ENCODE peak calls at places on chromosomes 6 and 20, in seven cellular contexts. One of them, this sample, is unnamed.
A peak's percentile ranks its signal among the peaks of the same experiment; 100 is the strongest.

GRCh38 chr20:44770480-44771171 is 25.0 kb downstream of the KCNK15 start:
- DNase-seq in renal cortical epithelial cell: no peak
- DNase-seq in NCI-H226: no peak
- DNase-seq in effector memory CD8-positive, alpha-beta T cell: no peak
- DNase-seq in GM23248: no peak
- DNase-seq in foreskin fibroblast: peak; percentile 6
- DNase-seq in NCI-H1417: no peak
- DNase-seq in this sample: no peak

GRCh38 chr6:159036673-159037072 is 8.1 kb downstream of the TAGAP start:
- DNase-seq in renal cortical epithelial cell: no peak
- DNase-seq in NCI-H226: no peak
- DNase-seq in effector memory CD8-positive, alpha-beta T cell: peak; percentile 31
- DNase-seq in GM23248: no peak
- DNase-seq in foreskin fibroblast: no peak
- DNase-seq in NCI-H1417: no peak
- DNase-seq in this sample: no peak

GRCh38 chr6:168152306-168152963 is 73.4 kb upstream of the FRMD1 start:
- DNase-seq in renal cortical epithelial cell: no peak
- DNase-seq in NCI-H226: no peak
- DNase-seq in effector memory CD8-positive, alpha-beta T cell: no peak
- DNase-seq in GM23248: no peak
- DNase-seq in foreskin fibroblast: no peak
- DNase-seq in NCI-H1417: no peak
- DNase-seq in this sample: no peak

GRCh38 chr20:44581515-44581914 is 864 bp upstream of the PKIG start:
- DNase-seq in renal cortical epithelial cell: no peak
- DNase-seq in NCI-H226: no peak
- DNase-seq in effector memory CD8-positive, alpha-beta T cell: no peak
- DNase-seq in GM23248: no peak
- DNase-seq in foreskin fibroblast: no peak
- DNase-seq in NCI-H1417: no peak
- DNase-seq in this sample: no peak

GRCh38 chr20:42873259-42873658 is 316.4 kb downstream of the PTPRT start:
- DNase-seq in renal cortical epithelial cell: no peak
- DNase-seq in NCI-H226: no peak
- DNase-seq in effector memory CD8-positive, alpha-beta T cell: no peak
- DNase-seq in GM23248: no peak
- DNase-seq in foreskin fibroblast: no peak
- DNase-seq in NCI-H1417: no peak
- DNase-seq in this sample: no peak

GRCh38 chr6:16273266-16273665 is 34.9 kb downstream of the GMPR start:
- DNase-seq in renal cortical epithelial cell: no peak
- DNase-seq in NCI-H226: peak; percentile 4
- DNase-seq in effector memory CD8-positive, alpha-beta T cell: no peak
- DNase-seq in GM23248: peak; percentile 28
- DNase-seq in foreskin fibroblast: peak; percentile 51
- DNase-seq in NCI-H1417: no peak
- DNase-seq in this sample: no peak

GRCh38 chr6:6885521-6886088 is 222.2 kb upstream of the RREB1 start:
- DNase-seq in renal cortical epithelial cell: no peak
- DNase-seq in NCI-H226: no peak
- DNase-seq in effector memory CD8-positive, alpha-beta T cell: no peak
- DNase-seq in GM23248: no peak
- DNase-seq in foreskin fibroblast: no peak
- DNase-seq in NCI-H1417: no peak
- DNase-seq in this sample: no peak

GRCh38 chr6:155188707-155189496 is 74.9 kb upstream of the CLDN20 start:
- DNase-seq in renal cortical epithelial cell: peak; percentile 86
- DNase-seq in NCI-H226: peak; percentile 63
- DNase-seq in effector memory CD8-positive, alpha-beta T cell: no peak
- DNase-seq in GM23248: peak; percentile 98
- DNase-seq in foreskin fibroblast: peak; percentile 94
- DNase-seq in NCI-H1417: peak; percentile 30
- DNase-seq in this sample: no peak

GRCh38 chr20:59334616-59335300 is 34.3 kb downstream of the EDN3 start:
- DNase-seq in renal cortical epithelial cell: no peak
- DNase-seq in NCI-H226: no peak
- DNase-seq in effector memory CD8-positive, alpha-beta T cell: no peak
- DNase-seq in GM23248: no peak
- DNase-seq in foreskin fibroblast: no peak
- DNase-seq in NCI-H1417: peak; percentile 23
- DNase-seq in this sample: no peak

GRCh38 chr20:31675828-31676533 is 38.3 kb downstream of the COX4I2 start:
- DNase-seq in renal cortical epithelial cell: no peak
- DNase-seq in NCI-H226: peak; percentile 85
- DNase-seq in effector memory CD8-positive, alpha-beta T cell: peak; percentile 45
- DNase-seq in GM23248: peak; percentile 20
- DNase-seq in foreskin fibroblast: peak; percentile 66
- DNase-seq in NCI-H1417: no peak
- DNase-seq in this sample: no peak

GRCh38 chr20:33874129-33874528 is 63.0 kb downstream of the CHMP4B start:
- DNase-seq in renal cortical epithelial cell: no peak
- DNase-seq in NCI-H226: no peak
- DNase-seq in effector memory CD8-positive, alpha-beta T cell: no peak
- DNase-seq in GM23248: no peak
- DNase-seq in foreskin fibroblast: no peak
- DNase-seq in NCI-H1417: no peak
- DNase-seq in this sample: no peak

GRCh38 chr6:93123585-93123984 is 295.8 kb downstream of the EPHA7 start:
- DNase-seq in renal cortical epithelial cell: no peak
- DNase-seq in NCI-H226: no peak
- DNase-seq in effector memory CD8-positive, alpha-beta T cell: no peak
- DNase-seq in GM23248: no peak
- DNase-seq in foreskin fibroblast: no peak
- DNase-seq in NCI-H1417: no peak
- DNase-seq in this sample: no peak

GRCh38 chr6:138162104-138162946 is 586 bp downstream of the ARFGEF3 start:
- DNase-seq in renal cortical epithelial cell: peak; percentile 15
- DNase-seq in NCI-H226: no peak
- DNase-seq in effector memory CD8-positive, alpha-beta T cell: no peak
- DNase-seq in GM23248: peak; percentile 43
- DNase-seq in foreskin fibroblast: peak; percentile 57
- DNase-seq in NCI-H1417: peak; percentile 87
- DNase-seq in this sample: peak; percentile 14

GRCh38 chr20:2800590-2801458 is at the start of gene CPXM1:
- DNase-seq in renal cortical epithelial cell: peak; percentile 16
- DNase-seq in NCI-H226: no peak
- DNase-seq in effector memory CD8-positive, alpha-beta T cell: no peak
- DNase-seq in GM23248: no peak
- DNase-seq in foreskin fibroblast: no peak
- DNase-seq in NCI-H1417: peak; percentile 64
- DNase-seq in this sample: no peak

GRCh38 chr20:62019881-62020492 is 45.7 kb downstream of the TAF4 start:
- DNase-seq in renal cortical epithelial cell: no peak
- DNase-seq in NCI-H226: no peak
- DNase-seq in effector memory CD8-positive, alpha-beta T cell: no peak
- DNase-seq in GM23248: no peak
- DNase-seq in foreskin fibroblast: no peak
- DNase-seq in NCI-H1417: no peak
- DNase-seq in this sample: no peak

GRCh38 chr20:48015943-48016723 is 230.9 kb upstream of the SULF2 start:
- DNase-seq in renal cortical epithelial cell: no peak
- DNase-seq in NCI-H226: peak; percentile 76
- DNase-seq in effector memory CD8-positive, alpha-beta T cell: no peak
- DNase-seq in GM23248: peak; percentile 82
- DNase-seq in foreskin fibroblast: no peak
- DNase-seq in NCI-H1417: no peak
- DNase-seq in this sample: no peak

GRCh38 chr6:167512926-167513325 is 188.0 kb downstream of the TTLL2 start:
- DNase-seq in renal cortical epithelial cell: no peak
- DNase-seq in NCI-H226: no peak
- DNase-seq in effector memory CD8-positive, alpha-beta T cell: no peak
- DNase-seq in GM23248: no peak
- DNase-seq in foreskin fibroblast: no peak
- DNase-seq in NCI-H1417: no peak
- DNase-seq in this sample: no peak

GRCh38 chr6:113994934-113995342 is 24.0 kb upstream of the HDAC2 start:
- DNase-seq in renal cortical epithelial cell: peak; percentile 87
- DNase-seq in NCI-H226: peak; percentile 85
- DNase-seq in effector memory CD8-positive, alpha-beta T cell: no peak
- DNase-seq in GM23248: peak; percentile 92
- DNase-seq in foreskin fibroblast: peak; percentile 94
- DNase-seq in NCI-H1417: peak; percentile 78
- DNase-seq in this sample: peak; percentile 89

GRCh38 chr6:71287038-71287437 is 1.6 kb upstream of the OGFRL1 start:
- DNase-seq in renal cortical epithelial cell: peak; percentile 19
- DNase-seq in NCI-H226: no peak
- DNase-seq in effector memory CD8-positive, alpha-beta T cell: no peak
- DNase-seq in GM23248: peak; percentile 63
- DNase-seq in foreskin fibroblast: peak; percentile 81
- DNase-seq in NCI-H1417: no peak
- DNase-seq in this sample: no peak

GRCh38 chr6:292506-293184 is 358 bp downstream of the DUSP22 start:
- DNase-seq in renal cortical epithelial cell: peak; percentile 38
- DNase-seq in NCI-H226: no peak
- DNase-seq in effector memory CD8-positive, alpha-beta T cell: peak; percentile 65
- DNase-seq in GM23248: peak; percentile 71
- DNase-seq in foreskin fibroblast: peak; percentile 65
- DNase-seq in NCI-H1417: no peak
- DNase-seq in this sample: no peak

GRCh38 chr6:33123732-33124524 is 48.1 kb downstream of the HLA-DPB1 start:
- DNase-seq in renal cortical epithelial cell: no peak
- DNase-seq in NCI-H226: peak; percentile 31
- DNase-seq in effector memory CD8-positive, alpha-beta T cell: no peak
- DNase-seq in GM23248: peak; percentile 50
- DNase-seq in foreskin fibroblast: peak; percentile 60
- DNase-seq in NCI-H1417: peak; percentile 58
- DNase-seq in this sample: peak; percentile 27

GRCh38 chr6:15615837-15616236 is 47.0 kb downstream of the DTNBP1 start:
- DNase-seq in renal cortical epithelial cell: peak; percentile 66
- DNase-seq in NCI-H226: no peak
- DNase-seq in effector memory CD8-positive, alpha-beta T cell: no peak
- DNase-seq in GM23248: no peak
- DNase-seq in foreskin fibroblast: peak; percentile 4
- DNase-seq in NCI-H1417: peak; percentile 6
- DNase-seq in this sample: no peak

GRCh38 chr6:13101985-13102384 is 226.4 kb downstream of the TBC1D7 start:
- DNase-seq in renal cortical epithelial cell: peak; percentile 58
- DNase-seq in NCI-H226: no peak
- DNase-seq in effector memory CD8-positive, alpha-beta T cell: no peak
- DNase-seq in GM23248: no peak
- DNase-seq in foreskin fibroblast: no peak
- DNase-seq in NCI-H1417: no peak
- DNase-seq in this sample: no peak

GRCh38 chr6:154358019-154358545 is 1.5 kb upstream of the IPCEF1 start:
- DNase-seq in renal cortical epithelial cell: no peak
- DNase-seq in NCI-H226: no peak
- DNase-seq in effector memory CD8-positive, alpha-beta T cell: no peak
- DNase-seq in GM23248: no peak
- DNase-seq in foreskin fibroblast: no peak
- DNase-seq in NCI-H1417: no peak
- DNase-seq in this sample: no peak

GRCh38 chr6:24547243-24547642 is 52.5 kb downstream of the ALDH5A1 start:
- DNase-seq in renal cortical epithelial cell: peak; percentile 7
- DNase-seq in NCI-H226: no peak
- DNase-seq in effector memory CD8-positive, alpha-beta T cell: peak; percentile 5
- DNase-seq in GM23248: peak; percentile 10
- DNase-seq in foreskin fibroblast: no peak
- DNase-seq in NCI-H1417: peak; percentile 28
- DNase-seq in this sample: no peak

GRCh38 chr6:21000391-21000801 is 466.1 kb downstream of the CDKAL1 start:
- DNase-seq in renal cortical epithelial cell: no peak
- DNase-seq in NCI-H226: no peak
- DNase-seq in effector memory CD8-positive, alpha-beta T cell: no peak
- DNase-seq in GM23248: no peak
- DNase-seq in foreskin fibroblast: no peak
- DNase-seq in NCI-H1417: no peak
- DNase-seq in this sample: no peak

GRCh38 chr6:6600865-6601264 is 12.3 kb downstream of the LY86 start:
- DNase-seq in renal cortical epithelial cell: no peak
- DNase-seq in NCI-H226: no peak
- DNase-seq in effector memory CD8-positive, alpha-beta T cell: no peak
- DNase-seq in GM23248: no peak
- DNase-seq in foreskin fibroblast: no peak
- DNase-seq in NCI-H1417: peak; percentile 3
- DNase-seq in this sample: no peak

GRCh38 chr6:20006039-20006438 is 168.9 kb downstream of the ID4 start:
- DNase-seq in renal cortical epithelial cell: no peak
- DNase-seq in NCI-H226: no peak
- DNase-seq in effector memory CD8-positive, alpha-beta T cell: no peak
- DNase-seq in GM23248: no peak
- DNase-seq in foreskin fibroblast: no peak
- DNase-seq in NCI-H1417: no peak
- DNase-seq in this sample: no peak

GRCh38 chr6:14703586-14703985 is 542.3 kb upstream of the JARID2 start:
- DNase-seq in renal cortical epithelial cell: peak; percentile 58
- DNase-seq in NCI-H226: no peak
- DNase-seq in effector memory CD8-positive, alpha-beta T cell: no peak
- DNase-seq in GM23248: no peak
- DNase-seq in foreskin fibroblast: no peak
- DNase-seq in NCI-H1417: no peak
- DNase-seq in this sample: no peak

GRCh38 chr6:101226677-101227135 is 166.8 kb upstream of the GRIK2 start:
- DNase-seq in renal cortical epithelial cell: peak; percentile 1
- DNase-seq in NCI-H226: peak; percentile 22
- DNase-seq in effector memory CD8-positive, alpha-beta T cell: no peak
- DNase-seq in GM23248: peak; percentile 3
- DNase-seq in foreskin fibroblast: peak; percentile 45
- DNase-seq in NCI-H1417: peak; percentile 19
- DNase-seq in this sample: peak; percentile 5

GRCh38 chr6:147961473-147962141 is 381.0 kb upstream of the SASH1 start:
- DNase-seq in renal cortical epithelial cell: no peak
- DNase-seq in NCI-H226: no peak
- DNase-seq in effector memory CD8-positive, alpha-beta T cell: no peak
- DNase-seq in GM23248: no peak
- DNase-seq in foreskin fibroblast: no peak
- DNase-seq in NCI-H1417: peak; percentile 52
- DNase-seq in this sample: no peak

GRCh38 chr6:45423111-45423900 is 45.6 kb upstream of the SUPT3H start:
- DNase-seq in renal cortical epithelial cell: no peak
- DNase-seq in NCI-H226: no peak
- DNase-seq in effector memory CD8-positive, alpha-beta T cell: no peak
- DNase-seq in GM23248: peak; percentile 70
- DNase-seq in foreskin fibroblast: peak; percentile 71
- DNase-seq in NCI-H1417: no peak
- DNase-seq in this sample: no peak

GRCh38 chr6:12017263-12017662 is 5.2 kb downstream of the HIVEP1 start:
- DNase-seq in renal cortical epithelial cell: no peak
- DNase-seq in NCI-H226: no peak
- DNase-seq in effector memory CD8-positive, alpha-beta T cell: no peak
- DNase-seq in GM23248: no peak
- DNase-seq in foreskin fibroblast: no peak
- DNase-seq in NCI-H1417: no peak
- DNase-seq in this sample: no peak

GRCh38 chr6:44896701-44897100 is 431.4 kb upstream of the RUNX2 start:
- DNase-seq in renal cortical epithelial cell: no peak
- DNase-seq in NCI-H226: no peak
- DNase-seq in effector memory CD8-positive, alpha-beta T cell: no peak
- DNase-seq in GM23248: no peak
- DNase-seq in foreskin fibroblast: peak; percentile 14
- DNase-seq in NCI-H1417: no peak
- DNase-seq in this sample: no peak

GRCh38 chr20:51385941-51386530 is 156.5 kb downstream of the NFATC2 start:
- DNase-seq in renal cortical epithelial cell: peak; percentile 26
- DNase-seq in NCI-H226: peak; percentile 37
- DNase-seq in effector memory CD8-positive, alpha-beta T cell: peak; percentile 18
- DNase-seq in GM23248: peak; percentile 61
- DNase-seq in foreskin fibroblast: peak; percentile 64
- DNase-seq in NCI-H1417: peak; percentile 14
- DNase-seq in this sample: no peak

GRCh38 chr6:43903739-43904290 is 133.8 kb downstream of the VEGFA start:
- DNase-seq in renal cortical epithelial cell: no peak
- DNase-seq in NCI-H226: no peak
- DNase-seq in effector memory CD8-positive, alpha-beta T cell: no peak
- DNase-seq in GM23248: no peak
- DNase-seq in foreskin fibroblast: no peak
- DNase-seq in NCI-H1417: no peak
- DNase-seq in this sample: no peak

This sample was measured in HS-27A.